ENCODE peak calls at places on chromosomes 13 and 19, in eight cellular contexts. X is fibroblast of pulmonary artery, A is fibroblast of the aortic adventitia, N is ovary, S is PC-9, B is heart right ventricle, R is A549, V is HFFc6. C is an unnamed sample.

GRCh38 chr13:30905932-30906383 is at the start of gene MEDAG:
- DNase-seq in X (peak), A (peak), N (peak), S (no peak), B (peak), R (no peak), V (no peak), C (no peak)

GRCh38 chr13:43572601-43573360 is 214.0 kb downstream of the ENOX1 start:
- DNase-seq in X (peak), A (peak), N (no peak), S (peak), B (no peak), R (no peak), V (peak), C (no peak)

GRCh38 chr13:43528992-43529391 is 257.8 kb downstream of the ENOX1 start:
- DNase-seq in X (no peak), A (peak), N (no peak), S (no peak), B (no peak), R (no peak), V (no peak), C (no peak)

GRCh38 chr19:11100064-11100463 is 10.8 kb downstream of the LDLR start:
- DNase-seq in X (no peak), A (no peak), N (no peak), S (no peak), B (no peak), R (no peak), V (no peak), C (no peak)

GRCh38 chr19:2627319-2627829 is 75.1 kb downstream of the GNG7 start:
- DNase-seq in X (peak), A (peak), N (peak), S (peak), B (peak), R (peak), V (peak), C (no peak)

GRCh38 chr13:22455036-22455435 is 725.7 kb upstream of the SGCG start:
- DNase-seq in X (no peak), A (no peak), N (no peak), S (no peak), B (no peak), R (no peak), V (no peak), C (no peak)

GRCh38 chr19:7738023-7738422 is 6.1 kb upstream of the CLEC4G start:
- DNase-seq in X (no peak), A (no peak), N (no peak), S (no peak), B (no peak), R (no peak), V (no peak), C (no peak)

GRCh38 chr13:39734952-39735351 is 79.5 kb downstream of the COG6 start:
- DNase-seq in X (no peak), A (no peak), N (no peak), S (no peak), B (no peak), R (no peak), V (no peak), C (no peak)

GRCh38 chr13:20118268-20119140 is 42.3 kb downstream of the GJA3 start:
- DNase-seq in X (peak), A (peak), N (peak), S (peak), B (peak), R (peak), V (no peak), C (peak)

GRCh38 chr13:113969973-113970611 is 3.8 kb downstream of the C13orf46 start:
- DNase-seq in X (no peak), A (no peak), N (no peak), S (peak), B (no peak), R (no peak), V (no peak), C (no peak)

GRCh38 chr13:51594432-51594831 is 10.2 kb downstream of the WDFY2 start:
- DNase-seq in X (no peak), A (no peak), N (no peak), S (no peak), B (no peak), R (no peak), V (no peak), C (no peak)

GRCh38 chr19:46081928-46082727 is 41.3 kb upstream of the IGFL4 start:
- DNase-seq in X (peak), A (peak), N (no peak), S (peak), B (no peak), R (peak), V (peak), C (peak)

GRCh38 chr19:38449518-38449917 is 16.0 kb downstream of the RYR1 start:
- DNase-seq in X (no peak), A (no peak), N (no peak), S (no peak), B (no peak), R (no peak), V (no peak), C (no peak)

GRCh38 chr19:16161848-16162247 is 11.5 kb downstream of the CIB3 start:
- DNase-seq in X (peak), A (peak), N (no peak), S (peak), B (no peak), R (peak), V (peak), C (no peak)

GRCh38 chr13:113148407-113148806 is 10.0 kb upstream of the PROZ start:
- DNase-seq in X (no peak), A (no peak), N (no peak), S (no peak), B (no peak), R (no peak), V (no peak), C (no peak)

GRCh38 chr13:103157434-103158145 is 91.4 kb upstream of the SLC10A2 start:
- DNase-seq in X (no peak), A (no peak), N (no peak), S (no peak), B (no peak), R (no peak), V (no peak), C (no peak)

GRCh38 chr13:110640591-110641029 is 25.3 kb downstream of the NAXD start:
- DNase-seq in X (peak), A (no peak), N (peak), S (no peak), B (peak), R (no peak), V (no peak), C (no peak)

GRCh38 chr19:6273701-6274601 is 5.8 kb downstream of the MLLT1 start:
- DNase-seq in X (peak), A (peak), N (peak), S (no peak), B (peak), R (no peak), V (peak), C (peak)

GRCh38 chr13:50693755-50694154 is 149.7 kb downstream of the DLEU7 start:
- DNase-seq in X (peak), A (peak), N (no peak), S (no peak), B (peak), R (no peak), V (no peak), C (no peak)

GRCh38 chr13:33106656-33107402 is 90.6 kb downstream of the KL start:
- DNase-seq in X (no peak), A (no peak), N (no peak), S (no peak), B (no peak), R (no peak), V (no peak), C (no peak)

GRCh38 chr19:8641908-8642547 is 11.6 kb downstream of the NFILZ start:
- DNase-seq in X (peak), A (peak), N (no peak), S (peak), B (no peak), R (peak), V (peak), C (peak)

GRCh38 chr13:41590643-41591042 is 133.3 kb downstream of the RGCC start:
- DNase-seq in X (no peak), A (no peak), N (no peak), S (no peak), B (no peak), R (no peak), V (no peak), C (no peak)

GRCh38 chr19:2243274-2244121 is 5.6 kb upstream of the AMH start:
- DNase-seq in X (no peak), A (no peak), N (no peak), S (no peak), B (no peak), R (no peak), V (no peak), C (no peak)

GRCh38 chr13:40345149-40345514 is 321.3 kb downstream of the FOXO1 start:
- DNase-seq in X (no peak), A (no peak), N (no peak), S (no peak), B (no peak), R (no peak), V (no peak), C (no peak)

GRCh38 chr13:54305377-54305776 is 1276.8 kb downstream of the OLFM4 start:
- DNase-seq in X (no peak), A (no peak), N (no peak), S (no peak), B (no peak), R (no peak), V (no peak), C (no peak)
- TF ChIP-seq CTCF in X (no peak), A (no peak), N (no peak), S (no peak), B (no peak), R (no peak), V (no peak), C (peak)

GRCh38 chr13:88257706-88258105 is 586.5 kb downstream of the SLITRK5 start:
- DNase-seq in X (no peak), A (no peak), N (no peak), S (no peak), B (no peak), R (no peak), V (no peak), C (no peak)
- TF ChIP-seq CTCF in X (no peak), A (no peak), N (no peak), S (no peak), B (no peak), R (no peak), V (no peak), C (no peak)

DNA sequence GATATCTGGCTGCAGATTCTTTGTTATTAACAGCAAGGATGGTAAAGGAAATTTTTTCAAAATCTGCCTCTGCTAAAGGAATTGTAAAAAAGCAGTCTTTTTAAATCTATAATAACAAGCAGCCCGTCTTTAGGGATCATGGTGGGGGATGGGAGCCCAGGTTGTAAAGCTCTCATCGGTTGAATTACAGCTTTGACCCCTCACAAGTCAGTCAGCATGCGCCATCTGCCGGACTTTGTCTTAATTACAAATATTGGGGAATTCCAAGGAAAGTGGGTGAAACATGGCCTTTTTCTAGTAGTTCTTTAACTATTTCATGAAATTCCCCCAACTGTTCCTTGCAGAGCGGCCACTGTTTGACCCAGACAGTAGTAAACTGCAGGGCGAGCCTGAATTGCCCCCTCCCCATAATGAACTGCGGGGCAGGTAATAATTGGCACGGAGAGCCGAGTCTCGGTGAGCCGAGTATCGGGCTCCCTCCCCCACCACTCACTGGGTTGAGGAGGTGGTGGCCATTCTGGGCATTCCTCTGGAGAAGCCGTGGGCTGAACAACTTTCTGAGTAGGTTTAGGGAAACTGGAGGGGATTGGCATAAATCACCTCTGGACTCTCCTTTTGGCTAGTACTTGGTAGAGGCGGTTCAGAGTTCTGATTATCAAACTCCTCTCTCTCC is 11.6 kb downstream of the ZNF578 start:
- DNase-seq in X (no peak), A (no peak), N (no peak), S (peak), B (no peak), R (peak), V (no peak), C (no peak)
- TF ChIP-seq CTCF in X (no peak), A (no peak), N (no peak), S (peak), B (no peak), R (no peak), V (no peak), C (no peak)

DNA sequence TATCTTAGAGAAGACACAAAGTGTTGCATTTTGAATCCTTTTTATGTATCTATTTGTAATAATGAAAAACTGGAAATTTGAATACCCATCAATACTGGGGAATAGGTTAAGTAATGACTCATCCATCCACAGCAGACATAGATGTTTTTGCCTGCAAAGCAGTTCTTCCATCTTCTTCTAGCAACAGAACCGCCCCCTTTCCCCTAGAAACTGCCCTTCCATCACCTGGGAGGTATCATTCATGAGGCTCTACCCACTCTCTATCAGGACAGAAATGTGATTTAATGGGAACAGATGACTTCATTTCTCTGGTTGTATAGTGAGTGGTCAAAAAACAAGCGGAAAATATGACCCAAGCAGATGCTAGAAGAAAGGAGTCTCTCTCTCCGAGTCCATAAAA is 532.9 kb downstream of the UQCRFS1 start:
- DNase-seq in X (no peak), A (no peak), N (no peak), S (no peak), B (no peak), R (no peak), V (no peak), C (no peak)
- TF ChIP-seq CTCF in X (no peak), A (no peak), N (no peak), S (no peak), B (no peak), R (no peak), V (no peak), C (no peak)

GRCh38 chr19:48628486-48629296 is 8.5 kb downstream of the DBP start:
- DNase-seq in X (no peak), A (no peak), N (peak), S (no peak), B (no peak), R (no peak), V (no peak), C (no peak)

GRCh38 chr19:48629599-48630288 is 7.4 kb downstream of the DBP start:
- DNase-seq in X (peak), A (peak), N (peak), S (no peak), B (no peak), R (no peak), V (no peak), C (no peak)

GRCh38 chr19:48629297-48629598 is 7.9 kb downstream of the DBP start:
- DNase-seq in X (no peak), A (no peak), N (no peak), S (no peak), B (no peak), R (no peak), V (no peak), C (no peak)

GRCh38 chr19:48631254-48631653 is 5.9 kb downstream of the DBP start:
- DNase-seq in X (no peak), A (no peak), N (no peak), S (no peak), B (no peak), R (no peak), V (peak), C (no peak)

GRCh38 chr19:48630289-48631036 is 6.7 kb downstream of the DBP start:
- DNase-seq in X (peak), A (peak), N (peak), S (no peak), B (peak), R (no peak), V (no peak), C (no peak)
- TF ChIP-seq CTCF in X (peak), A (peak), N (no peak), S (no peak), B (peak), R (no peak), V (no peak), C (no peak)

DNA sequence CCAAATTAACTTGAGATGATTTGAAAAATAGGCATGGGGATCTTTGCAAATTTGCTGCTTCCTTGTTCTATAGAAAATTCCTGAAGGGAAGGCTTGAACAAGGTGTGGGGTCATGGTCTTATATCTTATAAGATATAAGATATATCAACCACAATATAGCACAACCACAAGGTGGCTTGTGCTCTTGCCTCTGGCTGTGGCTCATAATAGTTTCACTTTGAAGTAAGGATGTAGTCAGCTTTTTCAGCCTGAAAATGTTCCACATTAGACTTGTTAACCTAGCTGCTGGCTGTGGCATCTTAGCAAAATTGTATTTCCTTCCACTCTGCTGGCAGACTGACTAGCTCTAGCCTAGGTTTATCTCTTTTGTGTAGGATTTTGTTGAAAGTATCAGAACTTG is 169.7 kb downstream of the KLF5 start:
- DNase-seq in X (peak), A (peak), N (no peak), S (no peak), B (no peak), R (peak), V (peak), C (no peak)
- TF ChIP-seq CTCF in X (peak), A (peak), N (no peak), S (peak), B (no peak), R (no peak), V (peak), C (no peak)

GRCh38 chr13:96792736-96793444 is 201.4 kb downstream of the OXGR1 start:
- DNase-seq in X (peak), A (peak), N (no peak), S (no peak), B (no peak), R (no peak), V (no peak), C (no peak)

GRCh38 chr13:96792188-96792587 is 202.1 kb downstream of the OXGR1 start:
- DNase-seq in X (no peak), A (no peak), N (no peak), S (no peak), B (no peak), R (no peak), V (no peak), C (no peak)

DNA sequence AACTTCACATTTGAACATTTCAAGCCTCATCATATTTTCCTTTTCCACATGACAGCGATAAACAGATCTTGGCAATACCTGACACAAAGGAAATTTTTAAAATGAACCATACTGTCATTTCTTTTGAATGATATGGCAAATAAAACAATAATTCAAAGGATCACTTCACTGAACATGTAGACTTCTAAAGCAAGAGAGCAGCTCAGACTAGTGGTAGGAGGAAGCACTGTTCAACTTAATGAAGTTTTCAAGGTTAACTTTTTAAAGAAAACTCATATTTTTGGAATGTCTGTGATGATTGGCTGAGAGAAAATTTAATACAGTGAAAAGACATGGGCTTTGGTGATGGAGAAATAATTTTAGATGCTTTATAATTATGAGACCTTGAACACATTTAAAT is 198.0 kb downstream of the OXGR1 start:
- DNase-seq in X (peak), A (peak), N (no peak), S (no peak), B (no peak), R (no peak), V (no peak), C (no peak)
- TF ChIP-seq CTCF in X (peak), A (peak), N (no peak), S (no peak), B (peak), R (no peak), V (no peak), C (no peak)

GRCh38 chr13:84239032-84239431 is 356.8 kb upstream of the SLITRK1 start:
- DNase-seq in X (no peak), A (no peak), N (no peak), S (no peak), B (no peak), R (no peak), V (no peak), C (no peak)

GRCh38 chr13:84237181-84237580 is 354.9 kb upstream of the SLITRK1 start:
- DNase-seq in X (no peak), A (no peak), N (no peak), S (no peak), B (no peak), R (no peak), V (no peak), C (no peak)
- TF ChIP-seq CTCF in X (no peak), A (no peak), N (no peak), S (no peak), B (no peak), R (no peak), V (no peak), C (no peak)

GRCh38 chr19:29128203-29128602 is 84.7 kb downstream of the UQCRFS1 start:
- DNase-seq in X (no peak), A (no peak), N (no peak), S (no peak), B (no peak), R (no peak), V (no peak), C (no peak)
- TF ChIP-seq CTCF in X (no peak), A (no peak), N (no peak), S (no peak), B (no peak), R (no peak), V (no peak), C (no peak)

DNA sequence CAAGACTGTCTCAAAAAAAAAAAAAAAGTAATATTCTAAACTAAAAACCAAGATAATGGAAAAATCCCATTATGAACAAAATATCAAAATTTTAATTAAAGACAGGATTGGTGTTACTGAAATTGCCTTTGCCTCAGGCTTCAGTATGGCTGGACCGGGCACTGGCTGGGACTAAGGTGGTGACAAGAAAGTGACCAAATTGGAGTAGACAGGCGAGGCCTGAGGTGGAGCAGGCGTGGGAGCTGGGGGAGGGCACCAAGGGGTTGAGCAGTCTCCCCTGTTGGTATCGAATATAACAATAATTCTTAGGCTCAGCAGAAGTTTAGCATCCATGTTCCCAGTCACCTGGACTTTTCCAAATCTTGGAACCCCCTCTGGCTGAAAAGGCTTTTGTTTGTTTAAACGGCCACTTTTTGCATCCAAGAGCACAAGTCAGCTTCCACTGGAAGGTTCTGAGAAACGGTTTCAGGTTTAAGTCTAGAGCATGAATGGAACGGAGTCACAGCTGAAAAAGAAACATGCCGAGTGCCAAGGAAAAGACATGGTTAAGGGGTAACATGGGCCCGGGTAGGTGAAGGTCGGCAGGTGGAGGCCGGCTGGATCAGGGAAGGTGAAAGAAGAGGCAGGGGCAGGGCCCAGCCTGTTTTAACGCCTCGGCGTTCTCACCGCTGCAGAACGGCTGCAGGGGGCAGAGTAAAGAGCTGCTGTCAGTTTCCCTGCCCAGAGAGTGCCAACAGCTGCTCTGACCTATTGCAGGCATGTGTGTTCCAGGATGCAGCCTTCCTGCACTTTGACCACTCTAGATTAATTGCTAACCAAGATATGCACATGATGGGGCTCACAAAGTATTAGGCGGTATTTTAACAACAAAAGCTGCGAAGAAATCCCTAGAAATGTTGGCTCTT is 104.4 kb downstream of the TM9SF2 start:
- DNase-seq in X (no peak), A (no peak), N (peak), S (peak), B (peak), R (peak), V (no peak), C (peak)
- TF ChIP-seq CTCF in X (peak), A (no peak), N (no peak), S (no peak), B (peak), R (no peak), V (peak), C (peak)

C was measured in GM13977.